ENCODE peak calls at places on chromosomes 7 and 10, in seven cellular contexts. U is left ventricle myocardium inferior, S is A673, W is AG04450, H is fibroblast of lung, B is dorsolateral prefrontal cortex, T is psoas muscle. A is an unnamed sample. For H3K27me3, the result is how much of the 10 kb centered on the place peaks cover.

GRCh38 chr7:108109216-108109908 is 20.8 kb downstream of the LAMB4 start:
- DNase-seq in U (no peak), S (peak), W (no peak), H (peak), B (no peak), T (no peak), A (no peak)

GRCh38 chr10:91313761-91314520 is 93.5 kb downstream of the PCGF5 start:
- DNase-seq in U (no peak), S (peak), W (peak), H (peak), B (no peak), T (no peak), A (no peak)

GRCh38 chr10:31147220-31147608 is 115.5 kb upstream of the ZNF438 start:
- DNase-seq in U (no peak), S (no peak), W (peak), H (peak), B (no peak), T (no peak), A (no peak)

GRCh38 chr7:76302299-76303056 is at the start of gene HSPB1:
- DNase-seq in U (peak), S (peak), W (peak), H (peak), B (peak), T (peak), A (peak)

GRCh38 chr10:72072046-72072445 is 16.3 kb downstream of the SPOCK2 start:
- DNase-seq in U (no peak), S (no peak), W (no peak), H (no peak), B (no peak), T (no peak), A (no peak)

GRCh38 chr10:77625379-77625778 is 12.2 kb downstream of the KCNMA1 start:
- DNase-seq in U (no peak), S (no peak), W (no peak), H (no peak), B (no peak), T (no peak), A (no peak)

GRCh38 chr7:70833726-70834125 is 298.2 kb upstream of the GALNT17 start:
- DNase-seq in U (no peak), S (no peak), W (no peak), H (no peak), B (no peak), T (no peak), A (no peak)

GRCh38 chr10:96370575-96371157 is 11.9 kb upstream of the OPALIN start:
- DNase-seq in U (peak), S (peak), W (no peak), H (peak), B (peak), T (no peak), A (no peak)

GRCh38 chr10:52059089-52059488 is 255.0 kb upstream of the DKK1 start:
- DNase-seq in U (no peak), S (no peak), W (no peak), H (peak), B (no peak), T (no peak), A (no peak)

GRCh38 chr7:35736725-35737124 is 41.8 kb upstream of the HERPUD2 start:
- DNase-seq in U (no peak), S (no peak), W (no peak), H (no peak), B (no peak), T (no peak), A (no peak)

GRCh38 chr10:75623310-75623940 is 192.0 kb downstream of the LRMDA start:
- DNase-seq in U (no peak), S (no peak), W (no peak), H (no peak), B (no peak), T (no peak), A (no peak)

GRCh38 chr10:30059209-30060107 is at the start of gene JCAD:
- DNase-seq in U (peak), S (peak), W (no peak), H (no peak), B (peak), T (peak), A (peak)

GRCh38 chr10:72123616-72124015 is 35.3 kb upstream of the SPOCK2 start:
- DNase-seq in U (no peak), S (peak), W (no peak), H (no peak), B (no peak), T (no peak), A (no peak)

GRCh38 chr7:67618569-67619543 is 622.2 kb downstream of the TYW1 start:
- DNase-seq in U (peak), S (no peak), W (no peak), H (no peak), B (peak), T (no peak), A (no peak)

GRCh38 chr7:150874401-150875198 is 22.3 kb downstream of the AOC1 start:
- DNase-seq in U (no peak), S (no peak), W (no peak), H (no peak), B (no peak), T (no peak), A (no peak)

GRCh38 chr7:47326808-47327207 is 255.1 kb downstream of the TNS3 start:
- DNase-seq in U (peak), S (no peak), W (peak), H (peak), B (no peak), T (peak), A (peak)

GRCh38 chr10:5659702-5660528 is 6.5 kb downstream of the ASB13 start:
- DNase-seq in U (no peak), S (no peak), W (peak), H (peak), B (no peak), T (peak), A (no peak)

GRCh38 chr7:92836489-92837213 is at the start of gene CDK6:
- DNase-seq in U (peak), S (peak), W (no peak), H (peak), B (peak), T (peak), A (peak)

GRCh38 chr7:5634107-5634950 is 147.1 kb downstream of the RNF216 start:
- DNase-seq in U (peak), S (peak), W (peak), H (peak), B (peak), T (peak), A (peak)

GRCh38 chr7:29106128-29106988 is 40.0 kb downstream of the CPVL start:
- DNase-seq in U (no peak), S (peak), W (peak), H (peak), B (no peak), T (peak), A (no peak)

GRCh38 chr10:73641272-73642060 is at the start of gene MYOZ1:
- DNase-seq in U (no peak), S (no peak), W (no peak), H (no peak), B (no peak), T (peak), A (no peak)

GRCh38 chr10:53702489-53702888 is 929.9 kb upstream of the MBL2 start:
- DNase-seq in U (peak), S (no peak), W (no peak), H (no peak), B (no peak), T (no peak), A (no peak)

GRCh38 chr7:158494643-158495042 is 93.0 kb downstream of the PTPRN2 start:
- DNase-seq in U (no peak), S (no peak), W (no peak), H (no peak), B (no peak), T (no peak), A (no peak)

GRCh38 chr10:110273474-110273873 is 31.2 kb downstream of the SMNDC1 start:
- DNase-seq in U (peak), S (peak), W (peak), H (peak), B (no peak), T (peak), A (peak)

GRCh38 chr10:128095023-128095752 is 31.0 kb downstream of the MKI67 start:
- DNase-seq in U (no peak), S (peak), W (no peak), H (no peak), B (no peak), T (no peak), A (no peak)

GRCh38 chr10:17428096-17428615 is 26.2 kb downstream of the ST8SIA6 start:
- DNase-seq in U (no peak), S (no peak), W (no peak), H (no peak), B (no peak), T (no peak), A (no peak)

GRCh38 chr10:87053577-87054181 is 33.6 kb downstream of the FAM25A start:
- DNase-seq in U (no peak), S (no peak), W (no peak), H (no peak), B (no peak), T (no peak), A (no peak)

GRCh38 chr7:93146465-93147127 is 1.6 kb downstream of the SAMD9L start:
- DNase-seq in U (no peak), S (no peak), W (no peak), H (no peak), B (no peak), T (no peak), A (no peak)

GRCh38 chr7:22671177-22671879 is 55.7 kb upstream of the IL6 start:
- DNase-seq in U (no peak), S (no peak), W (peak), H (peak), B (no peak), T (no peak), A (no peak)

GRCh38 chr7:18133921-18134320 is 106.3 kb upstream of the PRPS1L1 start:
- DNase-seq in U (no peak), S (no peak), W (no peak), H (no peak), B (no peak), T (no peak), A (no peak)

GRCh38 chr7:45874408-45875131 is 1.7 kb upstream of the CCDC201 start:
- DNase-seq in U (no peak), S (peak), W (peak), H (peak), B (no peak), T (no peak), A (no peak)

GRCh38 chr10:92052088-92052487 is 128.5 kb downstream of the BTAF1 start:
- DNase-seq in U (peak), S (no peak), W (no peak), H (no peak), B (peak), T (no peak), A (no peak)

GRCh38 chr7:2941201-2941859 is 97.2 kb upstream of the GNA12 start:
- DNase-seq in U (no peak), S (peak), W (no peak), H (no peak), B (peak), T (no peak), A (peak)
- H3K27me3 ChIP-seq in U (half or more), S (half or more), W (under half), H (under half), B (under half), T (under half), A (under half)

GRCh38 chr7:173120-173918 is 19.1 kb upstream of the FAM20C start:
- DNase-seq in U (no peak), S (no peak), W (no peak), H (no peak), B (no peak), T (no peak), A (no peak)
- H3K27me3 ChIP-seq in U (under half), S (under half), W (under half), H (under half), B (under half), T (under half), A (under half)

GRCh38 chr7:139523988-139524815 is 717 bp downstream of the CLEC2L start:
- DNase-seq in U (no peak), S (no peak), W (no peak), H (no peak), B (no peak), T (no peak), A (no peak)

GRCh38 chr7:139523199-139523941 is at the start of gene CLEC2L:
- DNase-seq in U (no peak), S (peak), W (no peak), H (no peak), B (peak), T (no peak), A (no peak)

GRCh38 chr7:139525239-139525638 is 1.8 kb downstream of the CLEC2L start:
- DNase-seq in U (no peak), S (no peak), W (no peak), H (no peak), B (no peak), T (no peak), A (no peak)

GRCh38 chr7:139525750-139526149 is 2.3 kb downstream of the CLEC2L start:
- DNase-seq in U (no peak), S (no peak), W (no peak), H (no peak), B (no peak), T (no peak), A (no peak)

GRCh38 chr7:139526578-139527544 is 3.4 kb downstream of the CLEC2L start:
- DNase-seq in U (no peak), S (no peak), W (peak), H (peak), B (no peak), T (no peak), A (no peak)
- H3K27me3 ChIP-seq in U (half or more), S (under half), W (under half), H (under half), B (under half), T (under half), A (under half)

DNA sequence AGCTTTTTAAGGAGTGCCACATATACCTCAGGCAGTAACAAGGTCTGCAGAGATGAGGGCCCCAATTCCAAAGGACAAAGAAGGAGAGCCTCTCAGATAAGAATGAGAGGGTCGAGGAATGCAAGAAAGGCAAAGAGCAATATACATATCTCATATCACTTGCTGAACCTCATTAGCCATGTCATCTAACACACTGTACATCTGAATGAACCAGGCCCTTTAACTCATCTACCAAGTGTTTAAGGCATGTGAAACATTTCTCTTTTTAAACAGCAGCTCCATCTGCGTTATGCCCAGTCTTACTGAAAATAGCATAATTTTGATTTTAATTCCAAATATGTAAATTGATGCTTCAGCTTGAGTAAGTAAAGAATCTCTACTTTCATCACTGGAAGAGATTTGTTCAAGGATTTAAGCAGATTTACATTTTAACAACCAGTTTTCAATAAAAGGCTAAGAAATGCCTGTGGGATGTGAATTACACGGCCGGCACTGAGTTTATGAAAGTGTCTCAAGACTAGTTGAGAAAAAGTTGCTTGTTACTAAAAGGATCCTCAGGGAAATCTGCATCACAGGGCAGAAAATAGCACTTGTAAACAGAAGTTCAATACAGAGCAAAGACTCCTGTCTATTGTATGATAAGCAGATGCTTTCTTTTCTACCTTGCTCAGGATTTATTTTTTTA is 123.8 kb upstream of the SLC26A5 start:
- DNase-seq in U (no peak), S (no peak), W (no peak), H (no peak), B (no peak), T (no peak), A (no peak)
- H3K27me3 ChIP-seq in U (under half), S (half or more), W (under half), H (under half), B (under half), T (under half), A (under half)

GRCh38 chr7:27169658-27170493 is 4.2 kb downstream of the HOXA10 start:
- DNase-seq in U (peak), S (no peak), W (no peak), H (no peak), B (no peak), T (no peak), A (peak)

GRCh38 chr7:27167916-27168264 is 2.6 kb upstream of the HOXA9 start:
- DNase-seq in U (no peak), S (no peak), W (no peak), H (no peak), B (no peak), T (no peak), A (peak)

GRCh38 chr7:27166475-27167169 is 1.3 kb upstream of the HOXA9 start:
- DNase-seq in U (peak), S (no peak), W (no peak), H (no peak), B (no peak), T (peak), A (no peak)

GRCh38 chr7:27167170-27167505 is 1.8 kb upstream of the HOXA9 start:
- DNase-seq in U (peak), S (no peak), W (no peak), H (no peak), B (no peak), T (no peak), A (peak)

DNA sequence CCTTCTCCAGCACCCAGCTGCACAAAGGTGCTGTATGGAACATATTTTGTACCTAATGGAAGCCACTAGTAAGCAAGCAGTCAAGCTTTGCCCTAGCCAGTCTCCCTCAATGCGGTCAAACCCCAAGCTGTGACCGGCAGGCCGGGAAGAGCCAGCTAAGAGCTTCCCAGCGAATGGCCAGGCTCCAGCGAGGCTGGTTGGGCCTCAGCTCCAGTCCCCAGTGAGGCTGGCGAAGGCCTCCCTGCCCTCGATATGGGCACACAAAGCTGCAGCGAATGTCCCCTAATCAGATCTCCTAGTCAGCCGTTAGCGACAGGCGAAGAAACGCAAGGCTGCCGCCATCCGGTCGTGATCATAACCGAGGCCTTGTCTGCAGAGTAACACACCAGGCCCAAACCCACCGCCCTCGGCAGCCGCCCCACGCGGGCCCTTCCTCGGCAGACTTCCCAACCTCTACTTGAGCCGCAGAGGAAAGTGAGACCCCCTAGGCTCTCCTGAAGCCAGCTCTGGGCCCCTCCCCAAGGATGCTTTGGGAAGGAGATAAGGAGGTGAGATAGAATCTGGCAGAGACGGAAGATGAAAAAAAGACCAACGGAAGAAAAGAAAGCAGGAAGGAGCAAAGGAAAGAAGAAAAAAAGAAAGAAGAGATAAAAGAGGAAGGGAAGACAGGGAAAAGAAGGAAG is 3.1 kb upstream of the HOXA9 start:
- DNase-seq in U (peak), S (no peak), W (no peak), H (no peak), B (no peak), T (no peak), A (peak)
- H3K27me3 ChIP-seq in U (half or more), S (half or more), W (half or more), H (half or more), B (half or more), T (under half), A (under half)

DNA sequence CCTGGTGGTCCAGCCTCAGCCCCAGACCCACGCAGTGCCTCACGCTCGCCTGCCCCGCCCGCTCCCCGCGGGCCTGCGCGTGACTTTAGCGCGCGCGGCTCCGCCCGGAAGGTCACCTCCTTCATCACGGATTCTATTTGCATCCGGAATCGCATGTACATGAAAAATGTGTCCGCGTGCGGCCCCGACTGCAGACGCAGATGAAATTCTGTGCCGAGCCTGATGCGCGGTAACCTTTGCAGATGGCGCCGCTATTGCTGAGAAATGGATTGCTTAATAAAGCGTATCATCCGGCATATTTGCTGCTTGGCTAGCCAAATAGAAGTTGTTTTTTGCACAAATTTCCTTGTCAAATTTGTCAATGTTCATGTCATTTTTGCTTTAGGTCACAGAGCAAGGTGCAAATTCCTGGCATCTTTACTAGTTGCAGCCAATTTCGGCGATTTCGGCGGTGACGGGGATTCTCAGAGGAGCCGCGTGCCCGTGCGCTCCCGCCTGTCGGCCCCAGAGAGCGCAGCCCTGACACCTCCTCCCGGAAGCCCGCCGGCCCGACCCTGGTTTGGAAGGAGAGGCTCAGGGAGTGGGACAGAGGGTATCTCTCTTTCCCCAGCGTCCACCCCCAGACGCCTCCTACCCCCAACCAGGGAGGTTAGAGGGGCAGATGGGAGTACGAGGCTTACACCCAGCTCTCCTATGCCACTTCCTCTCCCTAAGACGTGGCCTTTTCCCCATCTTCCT is 85.9 kb upstream of the PAX2 start:
- DNase-seq in U (no peak), S (no peak), W (no peak), H (no peak), B (no peak), T (no peak), A (no peak)
- H3K27me3 ChIP-seq in U (half or more), S (half or more), W (half or more), H (under half), B (half or more), T (under half), A (half or more)

GRCh38 chr10:117790177-117790576 is 247.6 kb downstream of the EMX2 start:
- DNase-seq in U (no peak), S (no peak), W (no peak), H (no peak), B (no peak), T (no peak), A (no peak)
- H3K27me3 ChIP-seq in U (half or more), S (half or more), W (under half), H (under half), B (under half), T (under half), A (under half)

A was measured in sigmoid colon.